ENCODE peak calls at places on chromosomes 1 and 21, in ten cellular contexts. Z is endothelial cell of umbilical vein, B is GM23338, K is heart left ventricle, R is ovary, Y is MM.1S, F is heart right ventricle, J is right lobe of liver, L is adipocyte, N is HCT116. E is an unnamed sample. For H3K27me3 and H3K36me3, the result is how much of the 10 kb centered on the place peaks cover.

GRCh38 chr1:183090386-183091006 is 67.3 kb downstream of the LAMC1 start:
- DNase-seq in K (no peak), B (no peak), Z (peak), J (no peak), F (peak), Y (no peak), L (peak), R (peak), N (no peak), E (no peak)

GRCh38 chr1:206465951-206466350 is 4.3 kb upstream of the IKBKE start:
- DNase-seq in N (no peak), R (no peak), B (no peak), Z (no peak), F (no peak), L (no peak), Y (peak), K (no peak), J (no peak), E (no peak)

GRCh38 chr1:117646956-117647355 is 41.1 kb downstream of the TENT5C start:
- DNase-seq in L (no peak), K (no peak), J (no peak), B (no peak), F (no peak), N (no peak), Y (no peak), Z (no peak), R (no peak), E (no peak)

GRCh38 chr1:76125441-76126215 is 51.1 kb downstream of the ST6GALNAC3 start:
- DNase-seq in Z (no peak), R (no peak), B (no peak), Y (no peak), K (no peak), F (no peak), N (no peak), L (no peak), J (no peak), E (no peak)

GRCh38 chr1:162220009-162220539 is 150.6 kb downstream of the NOS1AP start:
- DNase-seq in K (no peak), J (no peak), Y (no peak), N (no peak), L (no peak), Z (no peak), B (peak), F (no peak), R (no peak), E (no peak)

GRCh38 chr1:187237542-187237941 is 408.8 kb downstream of the PLA2G4A start:
- DNase-seq in J (no peak), N (no peak), K (no peak), Y (no peak), R (no peak), L (peak), F (no peak), Z (no peak), B (no peak), E (no peak)

GRCh38 chr1:20792177-20792576 is 5.1 kb upstream of the HP1BP3 start:
- DNase-seq in F (no peak), B (no peak), Z (no peak), J (no peak), R (peak), N (no peak), Y (no peak), K (no peak), L (peak), E (no peak)

GRCh38 chr1:109928591-109929111 is 18.0 kb downstream of the CSF1 start:
- DNase-seq in N (no peak), Y (no peak), J (peak), R (peak), Z (peak), L (peak), K (peak), F (peak), B (no peak), E (peak)

GRCh38 chr1:91846007-91846620 is 39.8 kb downstream of the TGFBR3 start:
- DNase-seq in K (no peak), B (no peak), R (peak), N (no peak), J (peak), L (peak), F (no peak), Z (peak), Y (no peak), E (no peak)

GRCh38 chr1:2231667-2232254 is 3.6 kb downstream of the SKI start:
- DNase-seq in Y (no peak), J (peak), N (no peak), F (peak), L (peak), R (peak), B (peak), K (peak), Z (peak), E (peak)

GRCh38 chr1:2604854-2605753 is 18.5 kb downstream of the PRXL2B start:
- DNase-seq in Z (no peak), B (no peak), J (no peak), L (no peak), K (peak), Y (no peak), N (no peak), F (no peak), R (no peak), E (peak)

GRCh38 chr1:31108861-31109260 is 43.3 kb upstream of the PUM1 start:
- DNase-seq in L (no peak), B (no peak), J (no peak), N (no peak), Y (no peak), R (no peak), Z (no peak), K (no peak), F (no peak), E (no peak)

GRCh38 chr1:17595602-17595925 is 56.1 kb downstream of the ARHGEF10L start:
- DNase-seq in Y (no peak), N (no peak), Z (no peak), L (no peak), F (no peak), R (no peak), K (no peak), J (no peak), B (no peak), E (no peak)

GRCh38 chr1:87117761-87118160 is 203.3 kb downstream of the HS2ST1 start:
- DNase-seq in N (no peak), K (no peak), L (no peak), B (no peak), Y (no peak), Z (no peak), F (no peak), R (no peak), J (no peak), E (no peak)

GRCh38 chr1:24874611-24875225 is 55.4 kb downstream of the RUNX3 start:
- DNase-seq in F (no peak), Y (no peak), N (no peak), K (no peak), B (peak), R (no peak), L (no peak), J (no peak), Z (no peak), E (peak)

GRCh38 chr1:172663726-172664125 is 4.8 kb downstream of the FASLG start:
- DNase-seq in K (no peak), Z (no peak), J (no peak), B (no peak), R (no peak), F (no peak), Y (no peak), L (no peak), N (no peak), E (no peak)

GRCh38 chr1:163535807-163536206 is 214.1 kb downstream of the NUF2 start:
- DNase-seq in Z (peak), B (peak), J (no peak), K (no peak), N (peak), F (no peak), R (no peak), Y (peak), L (peak), E (no peak)

GRCh38 chr1:226217273-226217672 is 6.2 kb upstream of the MIXL1 start:
- DNase-seq in R (no peak), K (no peak), B (no peak), L (no peak), Z (no peak), J (no peak), Y (no peak), F (no peak), N (no peak), E (no peak)

GRCh38 chr1:22262583-22262982 is 119.7 kb upstream of the WNT4 start:
- DNase-seq in Y (peak), F (no peak), K (no peak), B (peak), R (no peak), L (no peak), J (no peak), Z (no peak), N (no peak), E (peak)

GRCh38 chr1:226355679-226356583 is 47.0 kb upstream of the LIN9 start:
- DNase-seq in B (no peak), L (no peak), Z (no peak), J (no peak), K (no peak), N (no peak), F (peak), R (no peak), Y (peak), E (no peak)

GRCh38 chr1:6646499-6647148 is 22.0 kb downstream of the THAP3 start:
- DNase-seq in Z (peak), R (peak), F (no peak), L (peak), B (peak), N (peak), K (no peak), J (no peak), Y (peak), E (peak)

GRCh38 chr21:35328856-35329455 is 279.9 kb upstream of the RUNX1 start:
- DNase-seq in J (no peak), F (no peak), Z (no peak), N (no peak), B (no peak), R (no peak), K (no peak), Y (no peak), L (no peak), E (no peak)

GRCh38 chr1:110380667-110381283 is 10.1 kb downstream of the SLC16A4 start:
- DNase-seq in B (no peak), L (peak), F (no peak), Z (no peak), N (no peak), R (no peak), J (no peak), K (no peak), Y (no peak), E (no peak)

GRCh38 chr1:167043752-167044488 is 46.3 kb downstream of the GPA33 start:
- DNase-seq in Z (no peak), R (peak), B (peak), F (peak), K (peak), J (peak), N (no peak), Y (peak), L (no peak), E (peak)

GRCh38 chr1:12244078-12244477 is 14.2 kb downstream of the VPS13D start:
- DNase-seq in J (no peak), F (no peak), N (no peak), B (peak), Z (peak), L (no peak), Y (no peak), K (no peak), R (no peak), E (peak)

GRCh38 chr1:46183119-46183842 is 7.0 kb upstream of the P3R3URF start:
- DNase-seq in J (peak), F (no peak), K (peak), Y (no peak), N (peak), L (peak), Z (peak), R (peak), B (peak), E (no peak)

GRCh38 chr21:27359141-27359540 is 392.3 kb upstream of the ADAMTS5 start:
- DNase-seq in N (no peak), J (no peak), Z (no peak), Y (no peak), K (no peak), F (no peak), B (no peak), R (no peak), L (peak), E (no peak)

DNA sequence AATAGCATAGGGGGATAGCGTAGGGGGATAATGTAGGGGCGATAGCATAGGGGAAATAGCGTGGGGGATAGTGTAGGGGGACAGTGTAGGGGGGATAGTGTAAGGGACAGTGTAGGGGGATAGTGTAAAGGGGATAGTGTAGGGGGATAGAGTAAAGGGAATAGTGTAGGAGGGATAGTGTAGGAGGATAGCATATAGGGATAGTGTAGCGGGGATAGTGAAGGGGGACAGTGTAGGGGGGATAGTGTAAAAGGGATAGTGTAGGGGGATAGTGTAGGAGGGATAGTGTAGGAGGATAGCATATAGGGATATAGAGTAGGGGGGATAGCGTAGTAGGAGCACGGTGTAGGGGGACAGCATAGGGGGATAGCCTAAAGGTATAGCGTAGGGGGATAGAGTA is 14.1 kb upstream of the ARF1 start:
- DNase-seq in N (no peak), J (no peak), Y (no peak), Z (no peak), L (no peak), F (no peak), B (no peak), R (no peak), K (no peak), E (no peak)
- H3K27me3 ChIP-seq in N (under half), J (under half), Y (under half), Z (under half), L (half or more), F (half or more), B (half or more), R (under half), K (under half), E (half or more)

DNA sequence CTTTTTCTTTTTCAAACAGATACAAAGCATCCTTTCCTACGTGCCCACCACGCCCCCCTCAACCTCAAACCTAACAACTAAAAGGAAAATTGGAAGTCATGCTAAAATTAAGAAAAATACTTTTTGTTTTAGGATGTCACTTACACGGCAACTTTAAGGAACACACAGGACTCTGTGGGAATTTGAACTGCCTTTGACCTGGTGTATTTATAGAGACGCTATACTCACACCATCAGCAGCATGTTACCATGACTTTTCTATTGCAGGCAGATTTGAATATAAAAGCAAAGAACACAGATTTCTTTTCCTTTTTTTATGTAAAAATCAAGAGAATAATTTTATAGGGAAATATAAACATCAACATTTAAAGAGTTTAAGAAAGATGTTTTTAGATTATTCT is 198.2 kb downstream of the SIPA1L2 start:
- DNase-seq in K (no peak), B (no peak), L (no peak), N (no peak), J (no peak), F (no peak), Z (no peak), R (no peak), Y (no peak), E (no peak)
- H3K36me3 ChIP-seq in K (half or more), B (under half), L (under half), N (under half), J (under half), F (half or more), Z (under half), R (under half), Y (under half), E (under half)

DNA sequence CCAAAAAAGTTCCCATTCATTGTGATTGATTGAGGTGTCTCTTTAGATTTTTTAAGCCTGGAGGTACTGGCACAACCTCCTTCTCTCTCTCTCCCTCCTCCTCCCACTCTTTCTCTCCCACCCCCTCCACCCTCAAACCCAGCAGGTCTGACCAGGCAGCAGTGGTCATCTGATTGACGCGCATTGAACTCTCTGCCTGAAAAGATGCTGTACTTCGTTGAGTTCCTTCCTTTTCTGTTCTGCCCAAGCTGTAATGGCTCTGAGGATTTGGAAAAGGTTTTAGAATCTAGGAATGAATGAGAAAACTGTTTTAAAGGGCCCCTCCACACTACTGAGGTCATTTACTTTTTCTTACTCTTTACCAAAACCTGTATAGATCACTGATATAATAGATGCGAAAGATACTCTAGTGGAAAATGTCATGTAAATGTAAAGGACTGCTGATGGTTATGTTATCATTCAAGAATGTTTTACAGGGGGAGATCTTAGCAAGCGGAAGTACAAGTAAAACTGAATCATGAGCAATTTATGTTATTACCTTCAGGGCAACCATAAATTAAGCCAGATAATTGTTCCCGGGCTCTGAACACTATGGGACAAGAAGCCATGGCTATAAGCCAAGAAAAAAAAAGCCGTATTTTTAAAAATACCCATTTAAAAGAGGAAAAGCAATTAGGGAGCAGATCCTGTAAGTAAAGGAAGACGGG is 25.2 kb upstream of the DYRK1A start:
- DNase-seq in J (no peak), R (no peak), Z (peak), L (peak), K (no peak), N (no peak), F (no peak), Y (no peak), B (no peak), E (peak)
- H3K4me3 ChIP-seq in J (no peak), R (no peak), Z (no peak), L (no peak), K (no peak), N (no peak), F (no peak), Y (no peak), B (no peak), E (no peak)

DNA sequence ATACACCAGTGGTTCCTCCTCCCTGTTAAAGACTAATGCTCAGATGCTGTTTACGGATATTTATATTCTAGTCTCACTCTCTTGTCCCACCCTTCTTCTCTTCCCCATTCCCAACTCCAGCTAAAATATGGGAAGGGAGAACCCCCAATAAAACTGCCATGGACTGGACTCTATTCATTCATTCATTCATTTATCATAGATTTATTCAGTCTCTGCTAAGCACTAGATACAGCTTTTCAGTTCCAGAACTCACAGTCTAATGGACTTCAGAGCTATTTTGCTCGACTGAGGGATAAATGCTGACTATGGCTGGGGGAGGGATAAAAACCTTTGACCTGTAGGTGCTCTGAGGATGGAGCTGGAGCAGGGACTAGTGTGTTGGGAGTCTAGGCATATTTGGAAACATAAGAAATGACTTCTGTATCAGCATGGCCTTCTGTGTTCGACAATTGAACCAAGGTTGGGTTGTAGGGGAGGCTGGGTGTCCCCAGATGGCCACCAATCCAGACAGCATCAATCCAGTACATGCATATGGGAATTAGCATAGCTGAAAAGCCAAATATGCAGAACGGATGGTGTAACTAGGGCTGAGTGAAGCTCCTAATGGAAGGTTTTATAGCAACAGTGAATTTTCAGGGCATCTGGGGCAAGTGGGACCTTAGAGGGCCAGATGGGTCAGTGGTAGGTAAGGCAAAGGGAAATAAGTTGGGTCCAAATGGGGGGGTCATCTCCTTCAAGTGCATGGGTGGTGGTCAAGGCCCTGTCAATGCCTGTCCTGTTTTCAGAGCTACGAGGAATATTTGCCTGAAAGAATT is 4.1 kb downstream of the APOA2 start:
- DNase-seq in Y (no peak), B (no peak), N (no peak), R (no peak), L (no peak), K (no peak), J (no peak), Z (no peak), F (no peak), E (no peak)
- H3K27me3 ChIP-seq in Y (under half), B (under half), N (under half), R (under half), L (under half), K (under half), J (under half), Z (under half), F (under half), E (under half)

GRCh38 chr1:150469291-150469690 is 17.9 kb upstream of the TARS2 start:
- DNase-seq in J (no peak), B (no peak), Z (no peak), Y (no peak), K (no peak), L (no peak), N (no peak), R (no peak), F (no peak), E (no peak)

GRCh38 chr1:150472606-150473200 is 14.5 kb upstream of the TARS2 start:
- DNase-seq in Z (no peak), K (no peak), B (peak), N (no peak), J (no peak), L (no peak), R (peak), F (no peak), Y (no peak), E (peak)

GRCh38 chr1:150464422-150464826 is 22.8 kb upstream of the TARS2 start:
- DNase-seq in J (peak), K (no peak), Z (peak), F (peak), B (peak), N (peak), R (peak), L (peak), Y (peak), E (peak)

GRCh38 chr1:150466964-150467363 is 20.3 kb upstream of the TARS2 start:
- DNase-seq in Y (no peak), B (no peak), J (no peak), N (no peak), F (no peak), L (no peak), R (no peak), Z (no peak), K (no peak), E (no peak)
- H3K36me3 ChIP-seq in Y (under half), B (under half), J (under half), N (under half), F (half or more), L (under half), R (under half), Z (under half), K (half or more), E (under half)

DNA sequence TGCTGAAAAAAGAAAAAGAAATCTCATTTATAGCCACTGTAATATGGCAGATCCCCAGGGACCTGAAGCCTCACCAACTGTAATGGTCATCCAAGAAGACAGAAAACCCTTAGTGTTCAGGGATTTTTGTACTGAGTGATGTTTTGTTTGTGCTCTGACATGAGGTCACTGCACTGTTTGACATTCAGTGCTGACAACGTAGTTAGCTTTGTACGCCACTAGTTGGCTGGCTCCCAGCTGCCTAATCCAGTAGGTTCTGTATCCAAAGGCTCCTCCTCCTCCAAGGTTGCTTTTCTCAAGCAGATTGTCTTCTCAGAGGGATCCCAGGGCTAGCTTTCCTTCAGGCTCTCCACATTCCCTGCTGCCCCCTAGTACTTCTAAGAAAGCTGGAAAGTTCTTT is 9.5 kb upstream of the YRDC start:
- DNase-seq in J (peak), Y (no peak), F (peak), B (peak), K (no peak), R (peak), N (no peak), L (no peak), Z (no peak), E (peak)
- H3K4me3 ChIP-seq in J (no peak), Y (no peak), F (no peak), B (no peak), K (no peak), R (no peak), N (no peak), L (no peak), Z (no peak), E (no peak)

GRCh38 chr1:63976006-63976405 is 202.2 kb downstream of the ROR1 start:
- DNase-seq in B (no peak), J (no peak), N (no peak), Y (no peak), K (no peak), F (no peak), L (no peak), Z (no peak), R (no peak), E (no peak)
- H3K27me3 ChIP-seq in B (under half), J (under half), N (under half), Y (under half), K (under half), F (under half), L (under half), Z (under half), R (under half), E (under half)

E was measured in H7.